ENCODE peak calls at places on chromosomes 1 and 21, in four cellular contexts. Z, V, I and H are unnamed samples.

GRCh38 chr1:150009604-150010387 is 730 bp downstream of the OTUD7B start:
- DNase-seq in I (peak), V (peak), Z (peak), H (no peak)

GRCh38 chr1:94599090-94599813 is 57.7 kb upstream of the F3 start:
- DNase-seq in I (peak), V (no peak), Z (peak), H (no peak)

GRCh38 chr1:94955767-94956632 is 29.1 kb upstream of the CNN3 start:
- DNase-seq in I (peak), V (no peak), Z (no peak), H (no peak)

GRCh38 chr1:53992085-53992874 is 25.7 kb downstream of the LDLRAD1 start:
- DNase-seq in I (peak), Z (no peak), V (no peak), H (no peak)

GRCh38 chr1:201224671-201225400 is 34.2 kb downstream of the IGFN1 start:
- DNase-seq in Z (no peak), I (no peak), V (no peak), H (no peak)

GRCh38 chr1:15849775-15850449 is 2.4 kb downstream of the SPEN start:
- DNase-seq in Z (peak), V (peak), I (peak), H (no peak)

GRCh38 chr1:45009956-45010854 is 919 bp downstream of the HECTD3 start:
- DNase-seq in Z (peak), I (no peak), V (peak), H (no peak)

GRCh38 chr1:9027307-9027706 is 1.1 kb upstream of the SLC2A7 start:
- DNase-seq in Z (no peak), V (no peak), I (no peak), H (no peak)

GRCh38 chr1:44330935-44331334 is 24.1 kb downstream of the ERI3 start:
- DNase-seq in I (no peak), Z (no peak), V (no peak), H (no peak)

GRCh38 chr1:162987866-162988265 is 81.3 kb upstream of the RGS4 start:
- DNase-seq in V (no peak), Z (no peak), I (no peak), H (no peak)

GRCh38 chr1:177286396-177286795 is 115.6 kb downstream of the BRINP2 start:
- DNase-seq in I (no peak), Z (no peak), V (no peak), H (no peak)

GRCh38 chr1:224183591-224184312 is 712 bp downstream of the DEGS1 start:
- DNase-seq in Z (peak), I (peak), V (peak), H (no peak)

GRCh38 chr1:7576946-7577657 is 194.0 kb upstream of the VAMP3 start:
- DNase-seq in Z (peak), I (no peak), V (peak), H (no peak)

GRCh38 chr21:34938079-34938764 is 110.9 kb downstream of the RUNX1 start:
- DNase-seq in Z (no peak), I (no peak), V (no peak), H (no peak)

GRCh38 chr1:99662581-99663208 is 16.8 kb downstream of the PALMD start:
- DNase-seq in Z (no peak), I (no peak), V (no peak), H (no peak)

GRCh38 chr1:169148472-169149252 is 42.2 kb downstream of the ATP1B1 start:
- DNase-seq in V (no peak), Z (peak), I (peak), H (no peak)

GRCh38 chr1:162412002-162412401 is at the start of gene SH2D1B:
- DNase-seq in Z (no peak), I (no peak), V (no peak), H (no peak)

GRCh38 chr1:213761845-213762407 is 225.8 kb upstream of the PROX1 start:
- DNase-seq in Z (no peak), I (peak), V (no peak), H (no peak)

GRCh38 chr1:26838474-26839338 is 12.2 kb downstream of the ZDHHC18 start:
- DNase-seq in I (peak), Z (no peak), V (no peak), H (peak)

GRCh38 chr1:209989525-209989924 is 51.5 kb downstream of the SYT14 start:
- DNase-seq in Z (peak), I (no peak), V (peak), H (no peak)

GRCh38 chr1:225329041-225329440 is 98.8 kb downstream of the LBR start:
- DNase-seq in V (no peak), I (peak), Z (no peak), H (no peak)

GRCh38 chr1:115056395-115056798 is 26.8 kb downstream of the TSHB start:
- DNase-seq in V (no peak), I (no peak), Z (no peak), H (no peak)

GRCh38 chr1:209326876-209327275 is 256.6 kb upstream of the CAMK1G start:
- DNase-seq in V (no peak), Z (no peak), I (no peak), H (no peak)

GRCh38 chr1:116465845-116466685 is 93.0 kb downstream of the ATP1A1 start:
- DNase-seq in I (peak), Z (no peak), V (no peak), H (no peak)

GRCh38 chr1:156103521-156103947 is 11.0 kb upstream of the LMNA start:
- DNase-seq in V (no peak), I (no peak), Z (no peak), H (no peak)

GRCh38 chr1:203175237-203176181 is at the start of gene MYBPH:
- DNase-seq in Z (no peak), V (no peak), I (no peak), H (no peak)

GRCh38 chr1:110879758-110880606 is 7.0 kb downstream of the CD53 start:
- DNase-seq in Z (no peak), V (peak), I (no peak), H (peak)

GRCh38 chr1:33420870-33421775 is 9.8 kb downstream of the PHC2 start:
- DNase-seq in Z (no peak), V (no peak), I (no peak), H (no peak)

GRCh38 chr1:25844485-25845337 is 14.5 kb downstream of the AUNIP start:
- DNase-seq in V (no peak), I (no peak), Z (no peak), H (no peak)

DNA sequence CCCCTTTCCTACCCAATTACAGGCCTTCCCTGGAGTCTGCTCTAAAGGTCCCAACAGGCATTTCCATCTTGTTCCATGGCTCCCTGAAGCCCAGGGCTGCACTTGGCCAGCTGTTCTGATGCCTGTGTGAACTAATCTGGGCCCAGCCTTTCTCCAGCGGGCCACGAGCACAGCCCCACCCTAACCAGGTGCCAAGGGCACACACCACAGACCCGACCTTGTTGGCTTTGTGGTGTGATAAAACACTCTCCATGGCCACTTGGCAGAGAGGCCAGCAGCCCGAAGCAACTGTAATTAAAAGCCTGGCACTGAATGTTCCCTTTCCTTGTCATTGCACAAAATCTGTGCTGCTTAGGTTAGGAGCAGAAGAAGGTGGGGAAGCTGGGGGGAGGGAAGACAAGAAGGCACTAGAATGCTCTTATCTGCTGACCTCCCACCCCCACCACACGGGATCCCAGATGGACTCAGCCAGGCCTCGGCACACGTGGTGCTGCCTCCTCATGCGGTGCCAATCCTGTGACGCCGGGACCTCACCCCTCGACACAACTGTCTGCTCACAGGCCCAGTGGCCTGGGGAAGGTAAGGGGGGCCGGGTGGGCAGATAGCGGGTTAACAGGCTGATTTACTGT is 9.9 kb downstream of the HCRTR1 start:
- DNase-seq in I (no peak), V (peak), Z (no peak), H (no peak)
- TF ChIP-seq POLR2AphosphoS2 in I (no peak), V (no peak), Z (no peak), H (no peak)

DNA sequence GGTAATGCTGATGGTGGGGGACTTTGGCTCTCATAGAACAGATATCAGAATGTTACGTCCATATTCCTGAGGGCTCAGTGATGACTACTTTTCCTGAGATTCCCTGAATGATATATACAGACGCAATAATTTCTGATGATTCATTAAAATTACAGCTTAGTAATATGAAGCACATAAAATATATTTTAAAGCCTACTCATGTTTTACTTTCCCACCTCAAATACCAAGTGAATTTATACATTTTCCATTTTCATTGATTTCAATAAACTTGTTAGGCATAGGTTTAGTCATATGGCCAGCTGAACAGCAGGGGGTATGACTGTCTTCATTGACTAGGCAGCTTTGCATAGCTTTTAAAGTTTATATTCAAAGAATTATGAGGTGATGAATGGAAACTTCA is 26.2 kb upstream of the PDC start:
- DNase-seq in V (no peak), I (no peak), Z (no peak), H (no peak)
- TF ChIP-seq HDAC2 in V (no peak), I (no peak), Z (no peak), H (no peak)

DNA sequence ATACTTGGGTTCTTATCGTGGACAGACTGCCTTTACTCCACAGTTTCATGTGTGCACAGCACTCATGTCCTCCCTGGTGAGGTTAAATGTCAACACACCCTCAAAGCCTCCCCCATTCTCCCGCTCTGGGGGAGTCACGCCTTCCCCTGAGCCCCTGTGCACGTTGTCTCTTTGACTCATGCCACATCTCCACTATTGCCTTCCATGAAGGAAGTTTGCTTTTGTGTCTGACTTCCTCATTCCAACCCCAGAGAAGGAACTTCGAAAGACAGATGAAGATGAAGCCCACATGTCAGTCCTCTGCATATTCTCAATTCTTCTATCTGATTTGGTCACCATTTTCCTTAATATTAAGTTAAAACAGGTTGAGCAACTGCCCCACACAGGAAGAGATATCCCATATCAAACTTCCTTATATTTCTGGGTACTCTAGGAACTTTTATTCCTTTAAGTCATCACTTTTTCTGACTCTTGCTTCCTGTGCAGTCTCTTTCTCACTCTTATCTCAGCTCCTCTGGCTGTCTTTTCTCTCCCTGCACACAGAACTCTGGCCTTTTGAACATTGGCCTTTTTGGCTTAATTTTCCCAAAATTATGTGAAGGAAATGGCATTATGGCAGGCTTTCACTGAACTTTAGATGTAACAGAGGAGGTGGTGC is 41.5 kb downstream of the C4BPA start:
- DNase-seq in Z (no peak), I (no peak), V (no peak), H (no peak)
- TF ChIP-seq POLR2AphosphoS2 in Z (no peak), I (no peak), V (no peak), H (no peak)

GRCh38 chr1:222073307-222073995 is 331.6 kb upstream of the DUSP10 start:
- DNase-seq in I (no peak), V (no peak), Z (no peak), H (no peak)
- TF ChIP-seq HDAC2 in I (no peak), V (no peak), Z (no peak), H (no peak)

GRCh38 chr1:17725084-17725718 is 29.9 kb upstream of the ACTL8 start:
- DNase-seq in I (no peak), Z (no peak), V (no peak), H (no peak)

GRCh38 chr1:17723684-17724083 is 31.4 kb upstream of the ACTL8 start:
- DNase-seq in Z (no peak), I (no peak), V (no peak), H (no peak)

GRCh38 chr1:17725811-17726582 is 29.1 kb upstream of the ACTL8 start:
- DNase-seq in V (no peak), Z (no peak), I (no peak), H (no peak)

GRCh38 chr1:17721444-17721843 is 33.7 kb upstream of the ACTL8 start:
- DNase-seq in I (no peak), Z (no peak), V (no peak), H (no peak)

DNA sequence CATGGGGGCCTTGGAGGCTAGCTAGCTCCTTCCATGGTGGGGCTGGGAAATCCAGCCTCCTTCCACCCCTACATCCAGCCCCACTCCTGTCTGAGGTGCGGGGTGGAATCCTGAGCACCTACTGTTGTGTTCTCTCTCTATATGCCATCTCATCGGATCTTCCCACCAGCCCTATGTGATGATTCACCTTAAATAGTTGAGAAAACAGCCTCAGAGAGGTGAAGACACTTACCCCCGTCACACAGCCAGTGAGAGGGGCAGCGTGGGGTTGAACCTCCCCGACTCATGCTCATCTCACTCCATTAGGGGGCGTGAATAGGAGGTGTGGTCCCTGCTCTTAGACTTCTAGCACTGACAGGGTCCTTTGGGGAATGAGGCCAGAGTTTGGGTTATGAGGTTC is 31.0 kb upstream of the ACTL8 start:
- DNase-seq in Z (no peak), I (no peak), V (no peak), H (no peak)
- TF ChIP-seq POLR2AphosphoS2 in Z (no peak), I (no peak), V (no peak), H (no peak)

GRCh38 chr1:89896105-89896942 is 75.5 kb downstream of the LRRC8D start:
- DNase-seq in Z (no peak), I (no peak), V (peak), H (no peak)
- TF ChIP-seq HDAC2 in Z (no peak), I (no peak), V (peak), H (no peak)

GRCh38 chr1:40439247-40439646 is 11.0 kb upstream of the ZFP69B start:
- DNase-seq in I (no peak), V (no peak), Z (no peak), H (no peak)

GRCh38 chr1:40432644-40433385 is 17.5 kb upstream of the ZFP69B start:
- DNase-seq in Z (no peak), I (no peak), V (no peak), H (no peak)

GRCh38 chr1:40435876-40436275 is 14.4 kb upstream of the ZFP69B start:
- DNase-seq in Z (no peak), V (no peak), I (no peak), H (no peak)

GRCh38 chr1:40435471-40435870 is 14.8 kb upstream of the ZFP69B start:
- DNase-seq in V (no peak), I (no peak), Z (no peak), H (no peak)

GRCh38 chr1:40438391-40439015 is 11.8 kb upstream of the ZFP69B start:
- DNase-seq in I (peak), V (peak), Z (peak), H (no peak)
- TF ChIP-seq POLR2AphosphoS2 in I (no peak), V (no peak), Z (no peak), H (no peak)

GRCh38 chr1:3733603-3734591 is 18.4 kb upstream of the CCDC27 start:
- DNase-seq in Z (no peak), I (peak), V (no peak), H (no peak)
- TF ChIP-seq HDAC2 in Z (no peak), I (no peak), V (no peak), H (no peak)

GRCh38 chr1:19815801-19816736 is 986 bp upstream of the RNF186 start:
- DNase-seq in Z (no peak), V (no peak), I (peak), H (no peak)
- TF ChIP-seq POLR2AphosphoS2 in Z (no peak), V (no peak), I (no peak), H (no peak)

GRCh38 chr1:230048922-230049321 is 18.1 kb upstream of the GALNT2 start:
- DNase-seq in Z (no peak), I (no peak), V (no peak), H (no peak)

GRCh38 chr1:230048322-230048721 is 18.7 kb upstream of the GALNT2 start:
- DNase-seq in Z (no peak), I (no peak), V (no peak), H (no peak)

GRCh38 chr1:230050973-230051735 is 15.9 kb upstream of the GALNT2 start:
- DNase-seq in V (no peak), I (no peak), Z (no peak), H (no peak)

GRCh38 chr1:230052018-230052417 is 15.0 kb upstream of the GALNT2 start:
- DNase-seq in Z (no peak), I (no peak), V (no peak), H (no peak)

DNA sequence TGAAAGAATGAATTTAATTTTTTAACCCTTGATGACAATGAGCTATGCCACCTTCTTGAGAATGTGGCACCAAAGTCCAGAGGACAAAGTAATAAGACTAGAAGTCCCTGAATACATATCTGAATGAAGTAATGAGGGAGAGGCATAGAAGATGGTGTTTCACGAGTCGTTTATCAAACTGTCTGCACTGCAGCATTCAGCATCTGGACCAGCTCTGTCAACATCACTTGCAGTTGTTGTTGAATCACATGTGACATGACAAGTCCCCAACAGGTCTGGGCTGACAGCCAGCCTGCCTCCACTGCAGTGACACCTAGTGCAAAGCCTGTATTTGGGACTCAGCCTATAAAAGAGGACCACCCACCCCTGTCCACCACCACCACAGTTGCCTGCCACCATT is 17.3 kb upstream of the GALNT2 start:
- DNase-seq in Z (no peak), I (no peak), V (no peak), H (no peak)
- TF ChIP-seq HDAC2 in Z (no peak), I (no peak), V (no peak), H (no peak)